ENCODE peak calls at places on chromosomes 13 and 19, in four cellular contexts. A is RWPE1, Q is NCI-H2171, I is SW480. O is an unnamed sample.

GRCh38 chr19:4870025-4870700 is 2.7 kb upstream of the PLIN3 start:
- DNase-seq in A (peak), Q (no peak), I (peak), O (no peak)

GRCh38 chr13:102597029-102598015 is 536 bp downstream of the TPP2 start:
- DNase-seq in A (no peak), Q (no peak), I (peak), O (no peak)

GRCh38 chr13:30798776-30799625 is 63.7 kb downstream of the ALOX5AP start:
- DNase-seq in A (no peak), Q (no peak), I (no peak), O (no peak)

GRCh38 chr19:8577247-8577646 is at the start of gene MYO1F:
- DNase-seq in A (no peak), Q (no peak), I (no peak), O (no peak)

GRCh38 chr19:51572908-51573307 is 1.8 kb downstream of the ZNF175 start:
- DNase-seq in A (no peak), Q (no peak), I (no peak), O (no peak)

GRCh38 chr19:43465468-43466120 is at the start of gene LYPD3:
- DNase-seq in A (peak), Q (no peak), I (peak), O (no peak)

GRCh38 chr13:51874651-51875050 is 12.9 kb downstream of the CCDC70 start:
- DNase-seq in A (no peak), Q (no peak), I (no peak), O (no peak)

GRCh38 chr19:27765912-27766725 is 1446.8 kb downstream of the UQCRFS1 start:
- DNase-seq in A (no peak), Q (no peak), I (no peak), O (no peak)

GRCh38 chr13:110364081-110364480 is 57.0 kb downstream of the COL4A2 start:
- DNase-seq in A (no peak), Q (no peak), I (no peak), O (no peak)

GRCh38 chr19:34179066-34179465 is 6.8 kb downstream of the LSM14A start:
- DNase-seq in A (no peak), Q (no peak), I (no peak), O (no peak)

GRCh38 chr13:109790951-109791605 is 4.7 kb upstream of the IRS2 start:
- DNase-seq in A (no peak), Q (peak), I (peak), O (no peak)

GRCh38 chr19:48489608-48490216 is 20.5 kb downstream of the CYTH2 start:
- DNase-seq in A (peak), Q (peak), I (peak), O (peak)

GRCh38 chr13:27007166-27007565 is 164.4 kb downstream of the USP12 start:
- DNase-seq in A (no peak), Q (peak), I (no peak), O (no peak)

GRCh38 chr13:113184568-113185440 is 23.7 kb downstream of the PCID2 start:
- DNase-seq in A (no peak), Q (no peak), I (no peak), O (no peak)

GRCh38 chr13:83634601-83635000 is 247.7 kb downstream of the SLITRK1 start:
- DNase-seq in A (no peak), Q (no peak), I (no peak), O (no peak)

GRCh38 chr13:41056996-41057711 is 4.2 kb upstream of the WBP4 start:
- DNase-seq in A (no peak), Q (no peak), I (no peak), O (no peak)

GRCh38 chr19:9808855-9809646 is 9.8 kb downstream of the FBXL12 start:
- DNase-seq in A (no peak), Q (no peak), I (no peak), O (no peak)

GRCh38 chr13:91313581-91313980 is 33.9 kb upstream of the MIR17HG start:
- DNase-seq in A (no peak), Q (no peak), I (no peak), O (no peak)